ENCODE peak calls at places on chromosomes 13 and 19, in seven cellular contexts. J, M, P, L, R, X and D are unnamed samples.

GRCh38 chr19:41872775-41873647 is 4.1 kb upstream of the CD79A start:
- DNase-seq in R (peak), J (no peak), L (no peak), M (no peak), P (peak), X (peak), D (peak)

GRCh38 chr19:35905178-35905727 is 2.8 kb downstream of the TYROBP start:
- DNase-seq in R (no peak), L (no peak), J (no peak), X (no peak), P (no peak), M (no peak), D (no peak)

GRCh38 chr19:17965370-17966114 is 1.4 kb upstream of the KCNN1 start:
- DNase-seq in R (no peak), J (no peak), X (no peak), M (no peak), P (no peak), L (no peak), D (no peak)

GRCh38 chr13:44407891-44408290 is 34.3 kb downstream of the SERP2 start:
- DNase-seq in P (no peak), M (no peak), R (peak), L (no peak), X (no peak), J (no peak), D (no peak)

GRCh38 chr19:36169084-36169760 is 17.0 kb upstream of the COX7A1 start:
- DNase-seq in M (no peak), J (no peak), P (no peak), X (no peak), L (no peak), R (no peak), D (no peak)

GRCh38 chr13:40798380-40798779 is 9.0 kb downstream of the SLC25A15 start:
- DNase-seq in X (no peak), R (peak), J (no peak), P (no peak), M (no peak), L (no peak), D (no peak)

GRCh38 chr19:55474269-55475265 is 1.9 kb upstream of the ZNF628 start:
- DNase-seq in J (no peak), L (no peak), R (peak), X (no peak), P (no peak), M (no peak), D (no peak)

GRCh38 chr13:78497702-78498319 is 105.5 kb downstream of the POU4F1 start:
- DNase-seq in J (no peak), P (no peak), X (no peak), M (no peak), R (no peak), L (no peak), D (no peak)

GRCh38 chr19:56839665-56840451 is 668 bp downstream of the PEG3 start:
- DNase-seq in J (peak), R (peak), P (peak), M (peak), X (peak), L (no peak), D (peak)

GRCh38 chr13:111328111-111328802 is 7.8 kb downstream of the TEX29 start:
- DNase-seq in J (no peak), R (no peak), M (no peak), L (no peak), P (no peak), X (no peak), D (no peak)

GRCh38 chr13:109815651-109816050 is 29.3 kb upstream of the IRS2 start:
- DNase-seq in J (no peak), R (no peak), X (no peak), P (no peak), L (no peak), M (no peak), D (no peak)

GRCh38 chr19:9485140-9485539 is 13.3 kb downstream of the ZNF560 start:
- DNase-seq in P (no peak), J (no peak), L (no peak), X (no peak), M (no peak), R (no peak), D (no peak)

GRCh38 chr13:98919566-98919965 is 58.3 kb downstream of the DOCK9 start:
- DNase-seq in X (no peak), L (no peak), P (no peak), R (no peak), J (no peak), M (no peak), D (no peak)

GRCh38 chr19:38032151-38032550 is 125.1 kb downstream of the SIPA1L3 start:
- DNase-seq in J (no peak), P (no peak), L (no peak), R (no peak), X (no peak), M (no peak), D (no peak)

GRCh38 chr13:113557013-113557412 is 27.5 kb upstream of the TFDP1 start:
- DNase-seq in M (no peak), X (peak), R (no peak), L (no peak), P (no peak), J (no peak), D (no peak)

GRCh38 chr19:33458807-33459206 is 62.8 kb downstream of the PEPD start:
- DNase-seq in R (no peak), X (no peak), P (no peak), J (no peak), M (no peak), L (no peak), D (no peak)

GRCh38 chr13:111897846-111898215 is 169.1 kb upstream of the SOX1 start:
- DNase-seq in P (no peak), J (no peak), L (no peak), R (no peak), M (no peak), X (no peak), D (no peak)